ENCODE peak calls at places on chromosomes 12 and 14, in eight cellular contexts. Z is HCT116, A is MM.1S, H is SK-N-SH, P is PC-3, B is neural progenitor cell, U is hepatocyte, X is OCI-LY7. W is an unnamed sample.

GRCh38 chr12:53224897-53225634 is 6.9 kb downstream of the RARG start:
- DNase-seq in U (no peak), Z (no peak), P (no peak), X (no peak), H (no peak), A (no peak), B (no peak), W (peak; percentile 33)

GRCh38 chr12:57093412-57094193 is 4.7 kb downstream of the NAB2 start:
- DNase-seq in B (peak; percentile 70), X (peak; percentile 55), P (peak; percentile 33), A (peak; percentile 29), H (peak; percentile 89), Z (no peak), U (peak; percentile 77), W (peak; percentile 81)

GRCh38 chr12:4563336-4563735 is 1.3 kb downstream of the DYRK4 start:
- DNase-seq in H (no peak), P (no peak), B (no peak), A (no peak), Z (no peak), U (no peak), X (no peak), W (no peak)

GRCh38 chr12:62730649-62731377 is 204.1 kb downstream of the PPM1H start:
- DNase-seq in H (no peak), Z (no peak), U (no peak), B (no peak), X (no peak), A (no peak), P (peak; percentile 38), W (no peak)

GRCh38 chr14:94019329-94019728 is 6.8 kb upstream of the OTUB2 start:
- DNase-seq in P (peak; percentile 59), X (no peak), A (no peak), H (no peak), B (no peak), U (no peak), Z (no peak), W (no peak)

GRCh38 chr14:106538193-106538592 is 1011.8 kb downstream of the TMEM121 start:
- DNase-seq in A (no peak), B (no peak), Z (no peak), H (no peak), X (peak; percentile 17), P (no peak), U (no peak), W (no peak)

GRCh38 chr12:102769323-102769916 is 147.6 kb downstream of the PAH start:
- DNase-seq in X (peak; percentile 48), A (peak; percentile 49), H (peak; percentile 25), P (peak; percentile 62), B (peak; percentile 68), U (peak; percentile 77), Z (peak; percentile 26), W (peak; percentile 84)

GRCh38 chr12:54215990-54216579 is 27.3 kb upstream of the SMUG1 start:
- DNase-seq in U (peak; percentile 39), Z (no peak), B (no peak), X (peak; percentile 87), P (no peak), H (no peak), A (no peak), W (peak; percentile 78)

GRCh38 chr12:103548622-103549601 is 38.2 kb upstream of the STAB2 start:
- DNase-seq in U (peak; percentile 75), P (peak; percentile 95), B (peak; percentile 80), A (peak; percentile 65), Z (peak; percentile 73), X (peak; percentile 73), H (peak; percentile 55), W (peak; percentile 88)

GRCh38 chr14:35223927-35224326 is 68.3 kb upstream of the PSMA6 start:
- DNase-seq in X (no peak), B (no peak), H (no peak), U (no peak), Z (no peak), A (no peak), P (no peak), W (no peak)

GRCh38 chr12:49644620-49644994 is 21.2 kb downstream of the PRPF40B start:
- DNase-seq in B (peak; percentile 85), H (peak; percentile 91), A (peak; percentile 64), P (peak; percentile 79), X (peak; percentile 88), U (peak; percentile 86), Z (peak; percentile 21), W (peak; percentile 85)

GRCh38 chr12:23891115-23891514 is 58.4 kb downstream of the SOX5 start:
- DNase-seq in P (no peak), A (no peak), Z (no peak), U (no peak), H (no peak), X (no peak), B (no peak), W (no peak)

GRCh38 chr12:13128291-13129000 is 25.0 kb upstream of the GSG1 start:
- DNase-seq in Z (no peak), P (peak; percentile 26), H (no peak), A (no peak), B (no peak), X (no peak), U (no peak), W (no peak)

GRCh38 chr14:104677506-104678332 is 11.7 kb upstream of the INF2 start:
- DNase-seq in B (peak; percentile 83), H (no peak), P (peak; percentile 63), X (peak; percentile 57), U (peak; percentile 86), Z (no peak), A (no peak), W (peak; percentile 81)

GRCh38 chr12:72747460-72747859 is 475.3 kb downstream of the TRHDE start:
- DNase-seq in H (no peak), Z (no peak), B (no peak), P (peak; percentile 6), U (peak; percentile 10), A (no peak), X (no peak), W (no peak)

GRCh38 chr12:70576341-70577282 is 60.6 kb downstream of the PTPRB start:
- DNase-seq in Z (peak; percentile 66), B (peak; percentile 79), A (peak; percentile 66), X (peak; percentile 71), H (peak; percentile 53), P (peak; percentile 88), U (peak; percentile 82), W (peak; percentile 92)

GRCh38 chr12:92134638-92135274 is 10.9 kb downstream of the BTG1 start:
- DNase-seq in H (no peak), X (no peak), Z (no peak), A (peak; percentile 5), U (no peak), P (peak; percentile 82), B (no peak), W (no peak)

GRCh38 chr14:76810953-76811400 is 1.7 kb downstream of the ANGEL1 start:
- DNase-seq in A (peak; percentile 36), B (peak; percentile 31), U (peak; percentile 44), Z (peak; percentile 13), X (peak; percentile 56), P (peak; percentile 57), H (peak; percentile 36), W (peak; percentile 41)

GRCh38 chr14:95237121-95237876 is 80.0 kb upstream of the DICER1 start:
- DNase-seq in A (no peak), U (no peak), Z (no peak), H (no peak), X (no peak), P (no peak), B (no peak), W (no peak)

GRCh38 chr12:95998611-95999300 is 2.6 kb upstream of the HAL start:
- DNase-seq in A (peak; percentile 86), Z (peak; percentile 35), P (peak; percentile 63), U (peak; percentile 84), H (peak; percentile 75), B (peak; percentile 77), X (peak; percentile 78), W (peak; percentile 91)

GRCh38 chr14:78170203-78170602 is at the start of gene NRXN3:
- DNase-seq in P (no peak), A (no peak), H (peak; percentile 73), X (no peak), U (peak; percentile 53), Z (no peak), B (peak; percentile 81), W (peak; percentile 86)

GRCh38 chr14:103541944-103542544 is 13.0 kb downstream of the TRMT61A start:
- DNase-seq in B (peak; percentile 65), Z (no peak), A (no peak), H (no peak), U (no peak), P (no peak), X (no peak), W (no peak)

GRCh38 chr12:1287446-1287975 is 296.5 kb downstream of the ERC1 start:
- DNase-seq in B (peak; percentile 74), H (no peak), A (no peak), X (no peak), P (no peak), Z (no peak), U (no peak), W (peak; percentile 9)

GRCh38 chr14:76720382-76720813 is 40.9 kb upstream of the VASH1 start:
- DNase-seq in A (peak; percentile 29), U (peak; percentile 61), X (peak; percentile 61), Z (no peak), B (peak; percentile 36), P (no peak), H (peak; percentile 80), W (peak; percentile 71)

GRCh38 chr14:104135904-104136471 is 2.4 kb upstream of the KIF26A start:
- DNase-seq in U (no peak), Z (no peak), B (peak; percentile 75), P (no peak), H (peak; percentile 90), X (no peak), A (no peak), W (no peak)

GRCh38 chr12:76020281-76020680 is 11.3 kb downstream of the PHLDA1 start:
- DNase-seq in P (peak; percentile 96), X (no peak), U (no peak), Z (peak; percentile 81), A (no peak), B (no peak), H (no peak), W (no peak)
- H3K27ac ChIP-seq in P (peak overlapping the region; percentile 96), X (no peak overlapping the region), U (peak overlapping the region; percentile 72), Z (peak overlapping the region; percentile 88), A (no peak overlapping the region), B (no peak overlapping the region), H (peak overlapping the region; percentile 72), W (peak overlapping the region; percentile 20)

DNA sequence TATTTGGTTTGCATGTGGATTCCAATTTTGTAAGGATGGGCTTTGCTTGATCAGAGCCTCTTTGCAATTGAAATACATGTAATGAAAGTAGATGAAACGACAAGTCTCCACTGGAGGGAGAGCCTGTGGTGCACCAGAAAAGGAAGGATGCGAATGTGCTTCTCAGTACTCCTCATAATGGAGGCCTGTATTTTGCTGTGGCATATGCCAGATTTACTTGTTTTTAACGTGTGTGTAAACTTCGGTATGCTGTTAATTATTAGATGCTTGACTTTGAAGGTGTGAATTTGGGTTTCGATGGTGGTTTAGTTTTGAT is 2.8 kb downstream of the DYRK2 start:
- DNase-seq in H (peak; percentile 53), B (peak; percentile 10), P (peak; percentile 49), U (peak; percentile 23), A (peak; percentile 30), Z (no peak), X (peak; percentile 64), W (peak; percentile 43)
- TF ChIP-seq CTCF in H (peak; percentile 56), B (peak; percentile 19), P (peak; percentile 50), U (peak; percentile 39), A (peak; percentile 16), Z (no peak), X (peak; percentile 66), W (peak; percentile 24)

GRCh38 chr12:75863475-75863874 is 168.1 kb downstream of the PHLDA1 start:
- DNase-seq in H (no peak), P (no peak), X (no peak), Z (no peak), U (peak; percentile 22), B (no peak), A (no peak), W (no peak)
- TF ChIP-seq EZH2phosphoT487 in H (no peak), P (no peak), X (no peak), Z (no peak), U (no peak), B (no peak), A (no peak), W (no peak)

GRCh38 chr12:124994435-124994975 is 1.1 kb downstream of the BRI3BP start:
- DNase-seq in P (peak; percentile 27), Z (no peak), A (no peak), H (no peak), U (peak; percentile 49), B (peak; percentile 19), X (peak; percentile 84), W (peak; percentile 49)
- H3K27ac ChIP-seq in P (no peak overlapping the region), Z (peak overlapping the region; percentile 74), A (no peak overlapping the region), H (no peak overlapping the region), U (peak overlapping the region; percentile 70), B (no peak overlapping the region), X (peak overlapping the region; percentile 94), W (no peak overlapping the region)